ENCODE peak calls at places on chromosomes 11 and 22, in five cellular contexts. One of them, this sample, is unnamed.

GRCh38 chr11:68386331-68386978 is 74.1 kb downstream of the LRP5 start:
- DNase-seq in ovary: no peak
- DNase-seq in cardiac muscle cell: no peak
- DNase-seq in HFFc6: no peak
- DNase-seq in AG09309: no peak
- DNase-seq in this sample: no peak

GRCh38 chr11:124878497-124879228 is 13.4 kb downstream of the ROBO3 start:
- DNase-seq in ovary: no peak
- DNase-seq in AG09309: no peak
- DNase-seq in HFFc6: no peak
- DNase-seq in cardiac muscle cell: no peak
- DNase-seq in this sample: peak

GRCh38 chr11:2027710-2028109 is 30.1 kb upstream of the H19 start:
- DNase-seq in ovary: no peak
- DNase-seq in cardiac muscle cell: no peak
- DNase-seq in AG09309: no peak
- DNase-seq in HFFc6: no peak
- DNase-seq in this sample: no peak

GRCh38 chr22:37782340-37783168 is 25.2 kb upstream of the GCAT start:
- DNase-seq in HFFc6: peak
- DNase-seq in AG09309: no peak
- DNase-seq in ovary: no peak
- DNase-seq in cardiac muscle cell: no peak
- DNase-seq in this sample: no peak

GRCh38 chr11:28760676-28761390 is 652.6 kb downstream of the METTL15 start:
- DNase-seq in cardiac muscle cell: no peak
- DNase-seq in HFFc6: peak
- DNase-seq in ovary: no peak
- DNase-seq in AG09309: no peak
- DNase-seq in this sample: no peak

GRCh38 chr22:27420817-27421361 is 380.7 kb downstream of the MN1 start:
- DNase-seq in HFFc6: peak
- DNase-seq in ovary: peak
- DNase-seq in cardiac muscle cell: peak
- DNase-seq in AG09309: peak
- DNase-seq in this sample: no peak

GRCh38 chr11:21933095-21933494 is 259.8 kb upstream of the ANO5 start:
- DNase-seq in cardiac muscle cell: no peak
- DNase-seq in ovary: no peak
- DNase-seq in AG09309: no peak
- DNase-seq in HFFc6: no peak
- DNase-seq in this sample: no peak

GRCh38 chr11:36818410-36818809 is 220.4 kb upstream of the RAG2 start:
- DNase-seq in AG09309: no peak
- DNase-seq in cardiac muscle cell: no peak
- DNase-seq in HFFc6: no peak
- DNase-seq in ovary: no peak
- DNase-seq in this sample: no peak

GRCh38 chr11:105357764-105358163 is 218.2 kb upstream of the CARD18 start:
- DNase-seq in cardiac muscle cell: peak
- DNase-seq in AG09309: no peak
- DNase-seq in ovary: no peak
- DNase-seq in HFFc6: no peak
- DNase-seq in this sample: no peak

GRCh38 chr11:98056945-98057344 is 963.8 kb upstream of the CNTN5 start:
- DNase-seq in cardiac muscle cell: no peak
- DNase-seq in ovary: no peak
- DNase-seq in HFFc6: no peak
- DNase-seq in AG09309: no peak
- DNase-seq in this sample: no peak

GRCh38 chr22:47395481-47395880 is 633.0 kb downstream of the TBC1D22A start:
- DNase-seq in HFFc6: no peak
- DNase-seq in AG09309: no peak
- DNase-seq in ovary: no peak
- DNase-seq in cardiac muscle cell: peak
- DNase-seq in this sample: no peak

GRCh38 chr11:12818333-12819015 is 144.3 kb downstream of the TEAD1 start:
- DNase-seq in ovary: no peak
- DNase-seq in AG09309: peak
- DNase-seq in cardiac muscle cell: peak
- DNase-seq in HFFc6: peak
- DNase-seq in this sample: no peak

GRCh38 chr11:1781593-1781975 is 17.9 kb upstream of the CTSD start:
- DNase-seq in cardiac muscle cell: no peak
- DNase-seq in ovary: no peak
- DNase-seq in HFFc6: no peak
- DNase-seq in AG09309: no peak
- DNase-seq in this sample: no peak

GRCh38 chr22:30869996-30870395 is 98.6 kb downstream of the MORC2 start:
- DNase-seq in AG09309: no peak
- DNase-seq in ovary: no peak
- DNase-seq in HFFc6: no peak
- DNase-seq in cardiac muscle cell: no peak
- DNase-seq in this sample: peak

GRCh38 chr11:84714316-84714780 is 912.8 kb downstream of the DLG2 start:
- DNase-seq in ovary: no peak
- DNase-seq in HFFc6: no peak
- DNase-seq in cardiac muscle cell: peak
- DNase-seq in AG09309: no peak
- DNase-seq in this sample: peak

GRCh38 chr11:74025467-74026166 is 16.7 kb upstream of the UCP3 start:
- DNase-seq in ovary: no peak
- DNase-seq in AG09309: no peak
- DNase-seq in HFFc6: peak
- DNase-seq in cardiac muscle cell: no peak
- DNase-seq in this sample: no peak

GRCh38 chr11:35030716-35031213 is 108.2 kb upstream of the CD44 start:
- DNase-seq in cardiac muscle cell: peak
- DNase-seq in HFFc6: peak
- DNase-seq in ovary: no peak
- DNase-seq in AG09309: peak
- DNase-seq in this sample: no peak

GRCh38 chr11:107116358-107116757 is 98.1 kb upstream of the GUCY1A2 start:
- DNase-seq in HFFc6: no peak
- DNase-seq in ovary: no peak
- DNase-seq in cardiac muscle cell: peak
- DNase-seq in AG09309: no peak
- DNase-seq in this sample: no peak

GRCh38 chr11:7688238-7688826 is 15.0 kb upstream of the CYB5R2 start:
- DNase-seq in AG09309: no peak
- DNase-seq in ovary: no peak
- DNase-seq in cardiac muscle cell: peak
- DNase-seq in HFFc6: peak
- DNase-seq in this sample: no peak

GRCh38 chr22:26086359-26086758 is 82.9 kb upstream of the SEZ6L start:
- DNase-seq in ovary: no peak
- DNase-seq in cardiac muscle cell: no peak
- DNase-seq in HFFc6: no peak
- DNase-seq in AG09309: no peak
- DNase-seq in this sample: no peak

GRCh38 chr11:130439160-130439519 is 9.3 kb upstream of the ADAMTS15 start:
- DNase-seq in AG09309: no peak
- DNase-seq in cardiac muscle cell: no peak
- DNase-seq in ovary: no peak
- DNase-seq in HFFc6: no peak
- DNase-seq in this sample: no peak

GRCh38 chr11:14202263-14203173 is 156.5 kb downstream of the RRAS2 start:
- DNase-seq in cardiac muscle cell: no peak
- DNase-seq in AG09309: no peak
- DNase-seq in HFFc6: no peak
- DNase-seq in ovary: no peak
- DNase-seq in this sample: no peak

GRCh38 chr11:96161271-96162089 is 181.5 kb downstream of the MAML2 start:
- DNase-seq in cardiac muscle cell: peak
- DNase-seq in HFFc6: peak
- DNase-seq in ovary: no peak
- DNase-seq in AG09309: no peak
- DNase-seq in this sample: no peak

GRCh38 chr22:43829904-43830851 is 18.1 kb upstream of the EFCAB6 start:
- DNase-seq in AG09309: no peak
- DNase-seq in cardiac muscle cell: peak
- DNase-seq in ovary: no peak
- DNase-seq in HFFc6: no peak
- DNase-seq in this sample: no peak

GRCh38 chr22:38313384-38313955 is 3.8 kb downstream of the CSNK1E start:
- DNase-seq in ovary: peak
- DNase-seq in cardiac muscle cell: peak
- DNase-seq in AG09309: peak
- DNase-seq in HFFc6: peak
- DNase-seq in this sample: no peak

GRCh38 chr11:85941380-85941973 is 86.3 kb downstream of the CCDC83 start:
- DNase-seq in AG09309: no peak
- DNase-seq in ovary: peak
- DNase-seq in HFFc6: peak
- DNase-seq in cardiac muscle cell: peak
- DNase-seq in this sample: no peak

GRCh38 chr11:61683961-61684869 is 4.0 kb downstream of the DAGLA start:
- DNase-seq in cardiac muscle cell: peak
- DNase-seq in HFFc6: no peak
- DNase-seq in AG09309: no peak
- DNase-seq in ovary: no peak
- DNase-seq in this sample: no peak

GRCh38 chr11:64150481-64151239 is 15.3 kb downstream of the MACROD1 start:
- DNase-seq in ovary: no peak
- DNase-seq in AG09309: no peak
- DNase-seq in HFFc6: no peak
- DNase-seq in cardiac muscle cell: no peak
- DNase-seq in this sample: no peak

GRCh38 chr11:64150051-64150450 is 15.9 kb downstream of the MACROD1 start:
- DNase-seq in AG09309: no peak
- DNase-seq in HFFc6: no peak
- DNase-seq in cardiac muscle cell: no peak
- DNase-seq in ovary: no peak
- DNase-seq in this sample: no peak

GRCh38 chr11:64148200-64148916 is 17.6 kb downstream of the MACROD1 start:
- DNase-seq in cardiac muscle cell: peak
- DNase-seq in AG09309: peak
- DNase-seq in HFFc6: peak
- DNase-seq in ovary: peak
- DNase-seq in this sample: peak

GRCh38 chr11:64151337-64151736 is 14.6 kb downstream of the MACROD1 start:
- DNase-seq in ovary: no peak
- DNase-seq in AG09309: no peak
- DNase-seq in cardiac muscle cell: no peak
- DNase-seq in HFFc6: no peak
- DNase-seq in this sample: no peak

GRCh38 chr11:64148917-64149617 is 16.8 kb downstream of the MACROD1 start:
- DNase-seq in AG09309: no peak
- DNase-seq in HFFc6: no peak
- DNase-seq in ovary: no peak
- DNase-seq in cardiac muscle cell: no peak
- DNase-seq in this sample: no peak
- TF ChIP-seq CTCF in AG09309: no peak
- TF ChIP-seq CTCF in HFFc6: peak
- TF ChIP-seq CTCF in ovary: no peak
- TF ChIP-seq CTCF in cardiac muscle cell: no peak
- TF ChIP-seq CTCF in this sample: peak

GRCh38 chr11:559020-559620 is 1.4 kb downstream of the LMNTD2 start:
- DNase-seq in HFFc6: no peak
- DNase-seq in AG09309: no peak
- DNase-seq in ovary: no peak
- DNase-seq in cardiac muscle cell: no peak
- DNase-seq in this sample: no peak
- TF ChIP-seq CTCF in HFFc6: peak
- TF ChIP-seq CTCF in AG09309: no peak
- TF ChIP-seq CTCF in ovary: no peak
- TF ChIP-seq CTCF in cardiac muscle cell: no peak
- TF ChIP-seq CTCF in this sample: no peak

DNA sequence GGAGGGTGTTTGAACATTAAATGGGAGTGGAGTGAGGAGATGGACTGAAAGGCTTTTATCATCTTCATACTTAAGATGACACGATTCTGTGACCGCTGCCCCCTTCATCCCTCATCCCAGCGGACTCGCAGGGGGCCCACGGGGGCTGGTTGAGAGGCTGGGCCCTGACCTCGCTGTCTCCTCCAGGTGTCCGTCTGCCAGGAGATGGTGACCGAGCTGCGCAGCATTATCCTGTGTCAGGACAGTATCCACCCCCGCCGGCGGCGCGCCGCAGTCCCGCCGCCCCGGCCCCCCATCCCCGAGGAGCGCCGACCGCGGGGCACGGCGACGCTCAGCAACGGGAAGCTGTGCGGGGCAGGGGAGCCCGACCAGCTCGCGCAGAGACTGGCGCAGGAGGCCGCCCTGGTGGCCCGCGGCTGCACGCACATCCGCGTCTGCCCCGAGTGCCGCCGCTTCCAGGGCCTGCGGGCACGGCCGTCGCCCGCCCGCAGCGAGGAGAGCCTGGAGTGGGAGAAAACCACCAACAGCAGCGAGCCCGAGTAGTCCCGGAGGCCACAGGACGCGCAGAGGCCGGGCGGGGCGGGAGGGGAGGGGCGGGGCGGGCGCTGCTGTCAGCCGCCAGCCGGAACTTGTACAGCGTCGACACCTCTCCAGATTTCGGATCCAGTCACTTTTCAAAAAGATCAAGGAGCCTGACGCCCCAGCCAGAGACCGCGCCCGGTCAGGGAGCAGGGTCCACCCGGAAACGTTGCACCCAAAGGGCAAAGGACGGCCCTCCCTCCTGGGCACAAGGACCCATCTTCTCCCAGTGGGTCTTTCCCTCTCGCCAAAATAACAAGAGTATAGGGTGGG is 38.0 kb upstream of the TBCEL start:
- DNase-seq in HFFc6: peak
- DNase-seq in ovary: peak
- DNase-seq in AG09309: no peak
- DNase-seq in cardiac muscle cell: peak
- DNase-seq in this sample: no peak
- TF ChIP-seq CTCF in HFFc6: peak
- TF ChIP-seq CTCF in ovary: no peak
- TF ChIP-seq CTCF in AG09309: no peak
- TF ChIP-seq CTCF in cardiac muscle cell: peak
- TF ChIP-seq CTCF in this sample: peak

GRCh38 chr11:112024778-112025678 is at the start of gene DLAT:
- DNase-seq in ovary: peak
- DNase-seq in HFFc6: peak
- DNase-seq in cardiac muscle cell: peak
- DNase-seq in AG09309: no peak
- DNase-seq in this sample: peak
- TF ChIP-seq CTCF in ovary: no peak
- TF ChIP-seq CTCF in HFFc6: no peak
- TF ChIP-seq CTCF in cardiac muscle cell: no peak
- TF ChIP-seq CTCF in AG09309: no peak
- TF ChIP-seq CTCF in this sample: no peak

DNA sequence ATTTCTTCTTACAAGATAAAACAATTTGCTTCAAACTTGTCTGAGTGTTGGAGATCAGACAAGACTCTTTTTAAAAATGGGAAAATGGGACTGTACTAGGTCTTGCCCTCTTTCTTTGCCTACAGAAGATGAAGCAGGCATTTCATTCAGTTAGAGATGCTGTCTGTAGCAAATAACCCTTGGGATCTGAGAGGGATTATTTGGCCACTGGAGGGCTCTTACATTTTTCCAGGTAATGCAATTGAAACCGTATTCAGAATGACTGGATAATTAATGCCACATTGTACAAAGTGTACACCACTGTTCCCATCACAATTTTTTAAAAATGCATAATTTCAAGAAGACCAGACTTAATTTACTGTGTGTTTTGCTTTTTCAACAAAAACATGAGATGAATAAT is 258.5 kb upstream of the KIRREL3 start:
- DNase-seq in AG09309: no peak
- DNase-seq in HFFc6: no peak
- DNase-seq in ovary: no peak
- DNase-seq in cardiac muscle cell: no peak
- DNase-seq in this sample: no peak
- TF ChIP-seq CTCF in AG09309: no peak
- TF ChIP-seq CTCF in HFFc6: no peak
- TF ChIP-seq CTCF in ovary: no peak
- TF ChIP-seq CTCF in cardiac muscle cell: no peak
- TF ChIP-seq CTCF in this sample: peak

GRCh38 chr11:86951706-86952105 is 3.5 kb downstream of the FZD4 start:
- DNase-seq in HFFc6: no peak
- DNase-seq in ovary: no peak
- DNase-seq in AG09309: no peak
- DNase-seq in cardiac muscle cell: no peak
- DNase-seq in this sample: no peak
- TF ChIP-seq CTCF in HFFc6: no peak
- TF ChIP-seq CTCF in ovary: no peak
- TF ChIP-seq CTCF in AG09309: no peak
- TF ChIP-seq CTCF in cardiac muscle cell: no peak
- TF ChIP-seq CTCF in this sample: no peak

This sample was measured in type B pancreatic cell.